ENCODE peak calls at places on chromosomes 5 and 9, in nine cellular contexts. T is lower lobe of right lung; I is Panc1; A is heart right ventricle; S is right lobe of liver; O is psoas muscle; Z is astrocyte; R is naive thymus-derived CD4-positive, alpha-beta T cell; F is HepG2. C is an unnamed sample.

GRCh38 chr9:10104796-10105195 is 508.0 kb downstream of the PTPRD start:
- DNase-seq in T (no peak), I (no peak), A (no peak), S (no peak), O (no peak), Z (no peak), R (no peak), F (no peak), C (no peak)

GRCh38 chr5:141747646-141748229 is 65.7 kb upstream of the ARAP3 start:
- DNase-seq in T (no peak), I (no peak), A (no peak), S (no peak), O (no peak), Z (no peak), R (no peak), F (no peak), C (no peak)

GRCh38 chr9:72633966-72634365 is 112.6 kb downstream of the TMC1 start:
- DNase-seq in T (no peak), I (no peak), A (no peak), S (no peak), O (no peak), Z (peak; percentile 75), R (no peak), F (no peak), C (no peak)

GRCh38 chr5:132489051-132489770 is 1.4 kb downstream of the IRF1 start:
- DNase-seq in T (no peak), I (no peak), A (no peak), S (no peak), O (no peak), Z (no peak), R (no peak), F (no peak), C (no peak)

GRCh38 chr5:123966781-123967180 is 454.8 kb downstream of the CSNK1G3 start:
- DNase-seq in T (no peak), I (no peak), A (no peak), S (no peak), O (no peak), Z (no peak), R (no peak), F (no peak), C (no peak)

GRCh38 chr5:172659909-172660628 is 19.0 kb downstream of the NEURL1B start:
- DNase-seq in T (peak; percentile 85), I (no peak), A (peak; percentile 90), S (peak; percentile 87), O (peak; percentile 88), Z (peak; percentile 84), R (no peak), F (peak; percentile 95), C (peak; percentile 87)

GRCh38 chr9:110559869-110560268 is 19.7 kb downstream of the SVEP1 start:
- DNase-seq in T (no peak), I (no peak), A (no peak), S (no peak), O (no peak), Z (no peak), R (no peak), F (no peak), C (no peak)

GRCh38 chr5:67693956-67694564 is 497.5 kb upstream of the CD180 start:
- DNase-seq in T (peak; percentile 54), I (no peak), A (peak; percentile 47), S (no peak), O (peak; percentile 92), Z (peak; percentile 31), R (no peak), F (no peak), C (no peak)

GRCh38 chr5:73355083-73355482 is 93.5 kb downstream of the FOXD1 start:
- DNase-seq in T (no peak), I (no peak), A (no peak), S (no peak), O (no peak), Z (peak; percentile 34), R (no peak), F (no peak), C (no peak)

GRCh38 chr5:165457854-165458481 is 1952.5 kb downstream of the MAT2B start:
- DNase-seq in T (no peak), I (no peak), A (no peak), S (no peak), O (no peak), Z (peak; percentile 36), R (no peak), F (no peak), C (peak; percentile 21)

GRCh38 chr5:168192120-168192519 is 99.3 kb upstream of the WWC1 start:
- DNase-seq in T (no peak), I (no peak), A (no peak), S (no peak), O (no peak), Z (no peak), R (no peak), F (no peak), C (no peak)

GRCh38 chr9:32264171-32264862 is 120.1 kb upstream of the ACO1 start:
- DNase-seq in T (no peak), I (no peak), A (no peak), S (no peak), O (no peak), Z (peak; percentile 1), R (no peak), F (peak; percentile 7), C (no peak)

GRCh38 chr5:157345485-157345884 is 79.6 kb downstream of the CYFIP2 start:
- DNase-seq in T (no peak), I (no peak), A (no peak), S (no peak), O (no peak), Z (no peak), R (no peak), F (no peak), C (no peak)

DNA sequence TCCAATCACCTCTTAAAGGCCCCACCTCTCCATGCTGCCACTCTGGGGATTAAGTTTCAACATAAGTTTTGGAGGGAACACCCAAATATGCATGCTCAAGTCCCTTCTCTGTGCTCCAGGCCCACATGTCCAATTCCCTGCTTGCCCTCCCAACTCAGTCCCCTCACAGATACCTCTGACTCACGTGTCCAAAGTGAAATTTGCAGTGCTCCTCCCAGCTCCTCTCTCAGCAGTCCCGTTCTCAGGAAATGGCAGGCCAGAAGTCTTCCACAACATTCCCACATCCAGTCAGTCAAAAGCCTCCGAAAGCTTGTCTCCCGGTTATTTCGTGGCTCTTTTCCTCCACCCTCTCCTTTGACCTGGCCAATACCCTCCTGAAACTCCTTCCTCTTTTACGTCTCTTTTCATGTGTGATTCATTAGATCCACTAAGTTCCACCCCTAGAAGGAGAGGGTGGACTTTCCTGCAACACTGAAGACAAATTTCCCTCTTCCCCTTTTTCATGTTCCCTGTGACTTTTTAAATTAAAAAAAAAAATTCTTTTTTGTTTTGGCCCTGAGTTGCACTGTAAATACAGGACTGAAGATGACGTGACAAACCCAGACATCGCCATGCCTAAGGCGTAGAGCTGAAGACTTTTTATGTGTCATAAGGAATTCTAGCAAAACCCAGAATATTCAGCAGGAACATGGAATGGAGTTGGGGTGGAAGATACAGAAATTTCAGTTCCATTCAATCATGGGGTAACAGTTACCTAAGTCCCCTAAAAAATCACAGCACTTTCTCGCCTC is 12.8 kb upstream of the MGAT1 start:
- DNase-seq in T (no peak), I (no peak), A (no peak), S (no peak), O (no peak), Z (no peak), R (no peak), F (no peak), C (no peak)
- H3K4me1 ChIP-seq in T (peaks cover 57% of the 10 kb centered on the region), I (peaks cover 24% of the 10 kb centered on the region), A (peaks cover 91% of the 10 kb centered on the region), S (no peaks in the 10 kb centered on the region), O (peaks cover 34% of the 10 kb centered on the region), Z (peaks cover 24% of the 10 kb centered on the region), R (peaks cover 18% of the 10 kb centered on the region), F (peaks cover 56% of the 10 kb centered on the region), C (peaks cover 43% of the 10 kb centered on the region)

GRCh38 chr5:111779260-111780254 is 22.6 kb upstream of the NREP start:
- DNase-seq in T (no peak), I (no peak), A (no peak), S (no peak), O (no peak), Z (peak; percentile 56), R (no peak), F (no peak), C (no peak)
- H3K4me1 ChIP-seq in T (peaks cover 16% of the 10 kb centered on the region), I (no peaks in the 10 kb centered on the region), A (peaks cover 6% of the 10 kb centered on the region), S (no peaks in the 10 kb centered on the region), O (peaks cover under 1% of the 10 kb centered on the region), Z (peaks cover 8% of the 10 kb centered on the region), R (no peaks in the 10 kb centered on the region), F (peaks cover 24% of the 10 kb centered on the region), C (no peaks in the 10 kb centered on the region)

GRCh38 chr5:113075019-113075418 is 98.4 kb downstream of the DCP2 start:
- DNase-seq in T (no peak), I (no peak), A (no peak), S (no peak), O (no peak), Z (no peak), R (no peak), F (no peak), C (no peak)

GRCh38 chr5:113068559-113068958 is 92.0 kb downstream of the DCP2 start:
- DNase-seq in T (no peak), I (no peak), A (no peak), S (no peak), O (no peak), Z (peak; percentile 63), R (no peak), F (no peak), C (no peak)

GRCh38 chr5:113067635-113068344 is 91.2 kb downstream of the DCP2 start:
- DNase-seq in T (no peak), I (no peak), A (no peak), S (no peak), O (no peak), Z (no peak), R (no peak), F (no peak), C (no peak)

GRCh38 chr5:113070901-113071300 is 94.3 kb downstream of the DCP2 start:
- DNase-seq in T (no peak), I (no peak), A (no peak), S (no peak), O (no peak), Z (no peak), R (no peak), F (no peak), C (no peak)

DNA sequence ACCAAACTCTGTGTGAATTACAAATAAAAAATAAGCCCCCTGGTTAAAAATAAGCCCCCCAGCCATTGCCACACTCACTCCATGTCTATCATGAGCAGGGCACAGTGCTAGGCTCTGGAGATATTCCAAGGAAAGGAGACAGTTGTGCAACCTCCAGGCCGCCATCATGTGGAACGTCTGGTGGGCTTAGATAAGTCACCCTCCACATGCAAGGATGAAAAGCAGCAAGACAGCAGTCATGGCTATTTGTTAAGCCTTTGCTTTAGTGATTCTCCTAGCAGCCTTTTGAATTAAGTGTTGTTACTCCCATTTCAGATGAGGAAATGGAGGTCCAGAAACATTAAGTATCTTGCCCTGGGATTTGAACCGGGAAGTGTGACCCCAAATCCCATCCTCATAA is 94.8 kb downstream of the DCP2 start:
- DNase-seq in T (no peak), I (no peak), A (no peak), S (no peak), O (no peak), Z (no peak), R (no peak), F (no peak), C (no peak)
- H3K4me1 ChIP-seq in T (no peaks in the 10 kb centered on the region), I (no peaks in the 10 kb centered on the region), A (peaks cover 5% of the 10 kb centered on the region), S (no peaks in the 10 kb centered on the region), O (no peaks in the 10 kb centered on the region), Z (no peaks in the 10 kb centered on the region), R (no peaks in the 10 kb centered on the region), F (peaks cover 14% of the 10 kb centered on the region), C (no peaks in the 10 kb centered on the region)

DNA sequence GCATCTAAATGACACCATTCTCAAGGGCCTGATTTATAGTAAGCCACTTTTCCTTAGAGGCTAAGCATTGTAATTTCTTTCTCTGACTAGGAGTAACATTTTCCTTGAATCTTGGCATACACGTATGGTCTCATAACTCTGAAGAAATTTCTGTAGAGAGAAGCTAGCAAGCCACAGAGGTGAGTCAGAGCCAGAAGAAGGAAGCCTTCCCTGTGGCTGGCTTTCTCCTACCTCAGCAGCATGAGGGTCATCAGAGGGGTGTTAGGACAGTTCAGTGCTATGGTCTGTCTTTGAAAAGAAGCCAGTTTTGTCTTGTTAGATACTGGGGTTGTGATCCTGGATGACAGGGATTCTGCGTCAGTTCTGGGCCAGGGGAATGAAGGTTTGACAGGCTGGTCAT is 3.2 kb downstream of the SNX30 start:
- DNase-seq in T (no peak), I (no peak), A (no peak), S (no peak), O (no peak), Z (peak; percentile 94), R (no peak), F (no peak), C (no peak)
- H3K4me1 ChIP-seq in T (peaks cover 67% of the 10 kb centered on the region), I (peaks cover 10% of the 10 kb centered on the region), A (peaks cover 46% of the 10 kb centered on the region), S (peaks cover 13% of the 10 kb centered on the region), O (peaks cover 58% of the 10 kb centered on the region), Z (peaks cover 40% of the 10 kb centered on the region), R (peaks cover 53% of the 10 kb centered on the region), F (peaks cover 54% of the 10 kb centered on the region), C (peaks cover 59% of the 10 kb centered on the region)

C was measured in Caco-2.